ENCODE peak calls at places on chromosomes 3 and 15, in six cellular contexts. E is HFFc6, X is pancreas, T is psoas muscle, W is cardiac fibroblast, G is fibroblast of lung. K is an unnamed sample.

GRCh38 chr3:169940486-169941181 is 26.0 kb upstream of the SEC62 start:
- DNase-seq in E (no peak), X (no peak), T (no peak), W (no peak), G (no peak), K (no peak)

GRCh38 chr3:97885931-97886824 is 64.4 kb downstream of the CRYBG3 start:
- DNase-seq in E (no peak), X (no peak), T (no peak), W (no peak), G (no peak), K (no peak)

GRCh38 chr3:130828931-130829574 is 64.8 kb upstream of the ATP2C1 start:
- DNase-seq in E (no peak), X (no peak), T (no peak), W (no peak), G (no peak), K (no peak)

GRCh38 chr3:128933922-128934253 is 54.5 kb downstream of the ACAD9 start:
- DNase-seq in E (no peak), X (no peak), T (no peak), W (no peak), G (no peak), K (no peak)

GRCh38 chr3:1908651-1909445 is 189.8 kb upstream of the CNTN4 start:
- DNase-seq in E (no peak), X (no peak), T (no peak), W (no peak), G (no peak), K (no peak)

GRCh38 chr3:192930585-192930984 is 12.9 kb upstream of the MB21D2 start:
- DNase-seq in E (no peak), X (no peak), T (no peak), W (no peak), G (no peak), K (peak)

GRCh38 chr3:138681463-138682215 is 73.1 kb downstream of the FAIM start:
- DNase-seq in E (no peak), X (no peak), T (no peak), W (no peak), G (no peak), K (no peak)

GRCh38 chr15:33313491-33313890 is 2.7 kb downstream of the RYR3 start:
- DNase-seq in E (no peak), X (no peak), T (no peak), W (no peak), G (no peak), K (peak)

GRCh38 chr15:43218908-43219706 is 1.7 kb downstream of the EPB42 start:
- DNase-seq in E (peak), X (no peak), T (no peak), W (peak), G (peak), K (peak)

GRCh38 chr3:188979669-188980311 is 192.0 kb upstream of the TPRG1 start:
- DNase-seq in E (no peak), X (no peak), T (peak), W (no peak), G (peak), K (no peak)

GRCh38 chr3:98646680-98647079 is 53.3 kb upstream of the CPOX start:
- DNase-seq in E (no peak), X (no peak), T (no peak), W (no peak), G (no peak), K (no peak)

GRCh38 chr3:35224571-35225280 is 414.6 kb upstream of the ARPP21 start:
- DNase-seq in E (no peak), X (no peak), T (no peak), W (no peak), G (no peak), K (no peak)
- TF ChIP-seq CTCF in E (no peak), X (no peak), T (no peak), W (no peak), G (no peak), K (no peak)

DNA sequence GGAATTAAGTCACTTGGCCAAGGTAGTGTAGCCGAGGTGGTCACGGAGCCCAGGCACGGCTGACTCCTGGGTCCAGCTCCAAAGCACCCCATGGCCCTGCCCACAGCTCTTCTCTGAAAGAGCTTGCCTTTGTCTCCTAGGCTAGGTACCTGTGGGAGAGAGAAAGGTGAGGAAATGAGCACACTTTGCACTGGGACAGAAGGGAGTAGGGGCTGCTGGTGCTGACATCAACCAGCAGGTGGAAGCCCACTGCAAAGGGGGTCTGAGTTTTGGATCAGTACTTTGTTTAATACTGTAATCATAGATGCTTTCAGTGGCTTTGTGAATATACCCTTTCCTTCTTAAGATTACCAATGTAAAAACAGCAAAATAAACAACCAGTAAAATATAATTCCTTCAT is 128.3 kb upstream of the EIF1B start:
- DNase-seq in E (no peak), X (no peak), T (no peak), W (no peak), G (no peak), K (no peak)
- TF ChIP-seq CTCF in E (peak), X (no peak), T (no peak), W (peak), G (no peak), K (peak)

DNA sequence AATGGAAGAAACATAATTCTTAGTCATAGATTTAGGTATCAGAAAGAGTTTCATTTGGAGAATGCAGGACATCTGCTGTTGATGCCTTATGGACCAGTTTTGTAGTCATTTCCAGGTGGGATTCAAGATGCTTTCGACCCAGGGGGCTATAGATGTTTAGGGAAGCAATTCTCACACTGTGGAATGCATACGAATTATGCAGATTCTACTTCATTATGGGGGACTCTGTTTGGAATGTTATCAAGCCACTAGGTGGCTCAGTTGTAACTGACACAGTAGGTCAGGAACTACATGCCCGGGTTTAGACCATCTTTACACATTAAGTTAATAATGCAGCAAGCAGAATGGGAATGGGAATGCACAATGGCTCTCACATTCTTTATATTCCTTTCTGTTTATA is 1359.8 kb downstream of the ZPLD1 start:
- DNase-seq in E (no peak), X (no peak), T (no peak), W (no peak), G (no peak), K (peak)
- TF ChIP-seq CTCF in E (no peak), X (no peak), T (no peak), W (no peak), G (no peak), K (peak)

GRCh38 chr3:26281284-26281977 is 341.1 kb upstream of the LRRC3B start:
- DNase-seq in E (no peak), X (peak), T (no peak), W (no peak), G (no peak), K (no peak)

GRCh38 chr3:26279091-26279490 is 343.5 kb upstream of the LRRC3B start:
- DNase-seq in E (no peak), X (no peak), T (no peak), W (no peak), G (no peak), K (no peak)

GRCh38 chr3:26280517-26280916 is 342.1 kb upstream of the LRRC3B start:
- DNase-seq in E (no peak), X (no peak), T (no peak), W (no peak), G (no peak), K (no peak)
- TF ChIP-seq CTCF in E (no peak), X (no peak), T (no peak), W (no peak), G (no peak), K (no peak)

DNA sequence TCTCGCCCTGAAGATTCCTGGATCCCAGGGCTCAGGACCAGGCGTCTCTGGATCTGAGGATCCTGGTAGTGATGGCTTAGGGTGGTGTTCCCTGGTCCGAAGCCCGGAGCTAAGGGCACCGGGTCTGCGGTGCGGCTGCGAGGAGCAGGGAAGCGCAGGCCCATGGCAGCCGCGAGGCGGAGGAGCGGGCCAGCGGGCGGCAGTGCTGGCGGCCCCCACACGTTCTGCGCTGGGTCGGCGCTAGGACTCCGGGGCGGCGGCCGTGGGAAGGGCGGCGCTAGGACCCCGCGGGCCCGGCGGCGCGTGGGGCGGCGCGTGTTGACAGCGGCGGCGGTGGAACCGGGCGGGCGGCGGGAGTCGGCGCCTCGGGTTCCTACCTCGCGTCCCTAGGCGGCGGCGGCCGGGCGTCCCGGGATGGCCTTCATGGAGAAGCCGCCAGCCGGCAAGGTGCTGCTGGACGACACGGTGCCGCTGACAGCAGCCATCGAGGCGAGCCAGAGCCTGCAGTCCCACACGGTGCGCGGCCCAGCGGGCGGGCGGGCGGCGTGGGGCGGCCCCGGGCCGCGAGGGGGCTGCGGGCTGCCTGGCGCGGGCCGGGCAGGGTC is at the start of gene PXK:
- DNase-seq in E (peak), X (peak), T (peak), W (peak), G (peak), K (peak)
- TF ChIP-seq CTCF in E (peak), X (no peak), T (no peak), W (no peak), G (no peak), K (peak)

GRCh38 chr3:8255771-8256170 is 245.9 kb upstream of the LMCD1 start:
- DNase-seq in E (no peak), X (no peak), T (no peak), W (no peak), G (no peak), K (no peak)

GRCh38 chr3:8253201-8253600 is 248.4 kb upstream of the LMCD1 start:
- DNase-seq in E (no peak), X (no peak), T (no peak), W (no peak), G (no peak), K (no peak)

DNA sequence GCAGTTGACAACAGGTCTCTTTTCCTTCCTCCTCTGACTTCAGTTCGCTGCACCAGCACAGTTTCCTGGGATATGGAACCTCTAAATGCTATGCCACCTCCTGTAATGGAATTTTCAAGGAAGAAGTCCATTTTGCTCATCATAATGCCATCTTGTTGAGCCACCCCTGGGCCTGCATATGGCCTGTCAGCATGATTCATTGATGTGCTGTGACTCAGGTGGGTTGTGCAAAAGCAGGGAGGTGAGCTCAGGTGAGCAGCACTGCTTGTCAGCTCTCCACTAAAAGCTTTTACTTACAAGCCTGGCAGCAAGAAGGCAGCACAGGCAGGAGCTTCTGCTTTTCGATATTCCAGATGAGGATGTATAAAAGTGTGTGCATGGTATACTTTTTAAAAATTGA is 247.1 kb upstream of the LMCD1 start:
- DNase-seq in E (no peak), X (no peak), T (no peak), W (no peak), G (no peak), K (peak)
- TF ChIP-seq CTCF in E (no peak), X (no peak), T (no peak), W (no peak), G (no peak), K (no peak)